ENCODE peak calls at places on chromosome 22, in five cellular contexts. S is suprapubic skin, V is stomach, J is transverse colon, A is endothelial cell of umbilical vein. N is an unnamed sample.

GRCh38 chr22:25038771-25039170 is 86.3 kb downstream of the KIAA1671 start:
- DNase-seq in V (no peak), A (no peak), S (no peak), J (no peak), N (no peak)

GRCh38 chr22:48432721-48433518 is 1394.8 kb downstream of the BRD1 start:
- DNase-seq in J (no peak), A (no peak), V (no peak), S (peak; percentile 47), N (no peak)

GRCh38 chr22:44224166-44224565 is 43.4 kb downstream of the PARVG start:
- DNase-seq in J (no peak), S (no peak), A (no peak), V (no peak), N (peak; percentile 76)

GRCh38 chr22:46612904-46613605 is 7.1 kb upstream of the GRAMD4 start:
- DNase-seq in A (peak; percentile 15), V (no peak), S (no peak), J (peak; percentile 69), N (no peak)

GRCh38 chr22:36208934-36209333 is 7.3 kb upstream of the APOL4 start:
- DNase-seq in S (no peak), V (no peak), A (no peak), J (no peak), N (no peak)

GRCh38 chr22:44542561-44543222 is 44.7 kb upstream of the RTL6 start:
- DNase-seq in V (no peak), S (peak; percentile 39), J (no peak), A (no peak), N (no peak)

GRCh38 chr22:49300951-49301397 is 526.7 kb downstream of the BRD1 start:
- DNase-seq in S (peak; percentile 34), A (no peak), V (peak; percentile 14), J (no peak), N (peak; percentile 82)

GRCh38 chr22:36294801-36295200 is 41.9 kb downstream of the APOL1 start:
- DNase-seq in J (no peak), A (no peak), V (no peak), S (no peak), N (no peak)

GRCh38 chr22:23058063-23058462 is 12.3 kb upstream of the GNAZ start:
- DNase-seq in V (peak; percentile 7), A (no peak), J (no peak), S (no peak), N (no peak)

GRCh38 chr22:27697888-27698287 is 103.7 kb downstream of the MN1 start:
- DNase-seq in S (no peak), J (no peak), V (peak; percentile 29), A (no peak), N (no peak)

GRCh38 chr22:36423461-36424404 is 36.0 kb upstream of the MYH9 start:
- DNase-seq in S (no peak), J (no peak), V (no peak), A (no peak), N (no peak)

GRCh38 chr22:36411589-36412258 is 24.0 kb upstream of the MYH9 start:
- DNase-seq in S (no peak), A (no peak), V (no peak), J (peak; percentile 70), N (no peak)

GRCh38 chr22:50528682-50529415 is 963 bp downstream of the TYMP start:
- DNase-seq in S (no peak), A (no peak), V (no peak), J (peak; percentile 26), N (no peak)

GRCh38 chr22:31969789-31970489 is 25.6 kb downstream of the YWHAH start:
- DNase-seq in S (no peak), A (peak; percentile 54), J (peak; percentile 80), V (peak; percentile 80), N (no peak)

GRCh38 chr22:25742918-25743708 is 1.1 kb downstream of the MYO18B start:
- DNase-seq in J (no peak), S (no peak), V (no peak), A (no peak), N (no peak)

GRCh38 chr22:24728790-24729637 is 45.5 kb downstream of the PIWIL3 start:
- DNase-seq in J (no peak), S (no peak), V (no peak), A (peak; percentile 80), N (no peak)

GRCh38 chr22:21646608-21647590 is 4.8 kb downstream of the SDF2L1 start:
- DNase-seq in V (peak; percentile 83), J (peak; percentile 86), A (peak; percentile 76), S (no peak), N (no peak)

GRCh38 chr22:46028069-46028991 is 51.4 kb upstream of the WNT7B start:
- DNase-seq in S (peak; percentile 69), A (no peak), V (no peak), J (no peak), N (no peak)

GRCh38 chr22:27647540-27647939 is 154.0 kb downstream of the MN1 start:
- DNase-seq in J (no peak), S (no peak), A (no peak), V (peak; percentile 36), N (no peak)

GRCh38 chr22:50526849-50527801 is 1.7 kb upstream of the SCO2 start:
- DNase-seq in V (peak; percentile 72), A (no peak), S (no peak), J (peak; percentile 74), N (no peak)

GRCh38 chr22:25358421-25359170 is 139.2 kb downstream of the CRYBB2 start:
- DNase-seq in A (no peak), V (no peak), J (no peak), S (peak; percentile 59), N (no peak)

GRCh38 chr22:47966316-47966715 is 1203.9 kb downstream of the TBC1D22A start:
- DNase-seq in A (no peak), V (no peak), S (no peak), J (no peak), N (no peak)

GRCh38 chr22:50507421-50507990 is at the start of gene LMF2:
- DNase-seq in J (peak; percentile 95), S (peak; percentile 93), A (peak; percentile 76), V (peak; percentile 94), N (no peak)

GRCh38 chr22:27097933-27098332 is 440.5 kb downstream of the MIAT start:
- DNase-seq in A (no peak), S (no peak), J (no peak), V (no peak), N (no peak)

GRCh38 chr22:35589071-35589735 is 27.9 kb downstream of the MB start:
- DNase-seq in S (no peak), V (no peak), J (peak; percentile 22), A (no peak), N (no peak)

GRCh38 chr22:34993548-34993947 is 72.4 kb upstream of the ISX start:
- DNase-seq in J (no peak), A (no peak), V (no peak), S (no peak), N (no peak)

GRCh38 chr22:23181763-23182288 is 1.5 kb downstream of the BCR start:
- DNase-seq in J (no peak), S (no peak), V (no peak), A (peak; percentile 10), N (no peak)

GRCh38 chr22:26479792-26480610 is 3.6 kb downstream of the HPS4 start:
- DNase-seq in S (no peak), A (no peak), V (no peak), J (no peak), N (no peak)

GRCh38 chr22:37187552-37187890 is 526 bp downstream of the C1QTNF6 start:
- DNase-seq in V (peak; percentile 38), S (no peak), A (peak; percentile 79), J (peak; percentile 55), N (no peak)

GRCh38 chr22:37457093-37457893 is 28.9 kb downstream of the MFNG start:
- DNase-seq in J (peak; percentile 84), A (peak; percentile 60), S (peak; percentile 75), V (peak; percentile 89), N (no peak)

GRCh38 chr22:49322861-49323622 is 504.6 kb downstream of the BRD1 start:
- DNase-seq in A (no peak), J (no peak), V (peak; percentile 13), S (no peak), N (peak; percentile 70)

GRCh38 chr22:43066134-43066533 is 23.1 kb downstream of the TTLL1 start:
- DNase-seq in V (no peak), J (no peak), S (no peak), A (no peak), N (no peak)

GRCh38 chr22:27372969-27373670 is 428.4 kb downstream of the MN1 start:
- DNase-seq in A (peak; percentile 38), V (peak; percentile 65), J (peak; percentile 88), S (no peak), N (peak; percentile 25)

GRCh38 chr22:35397095-35397904 is 2.6 kb upstream of the MCM5 start:
- DNase-seq in A (peak; percentile 45), J (no peak), S (no peak), V (no peak), N (no peak)

GRCh38 chr22:19442166-19442565 is 5.3 kb downstream of the C22orf39 start:
- DNase-seq in V (no peak), S (no peak), J (no peak), A (no peak), N (no peak)
- TF ChIP-seq POLR2AphosphoS5 in V (no peak), S (no peak), J (no peak), A (no peak), N (no peak)

GRCh38 chr22:29603358-29604191 is at the start of gene NF2:
- DNase-seq in A (peak; percentile 100), S (peak; percentile 99), J (peak; percentile 99), V (peak; percentile 99), N (peak; percentile 99)
- TF ChIP-seq POLR2AphosphoS5 in A (peak; percentile 90), S (peak; percentile 10), J (peak; percentile 82), V (peak; percentile 49), N (peak; percentile 63)

GRCh38 chr22:41596776-41597634 is 7.4 kb upstream of the PMM1 start:
- DNase-seq in J (peak; percentile 70), S (no peak), V (peak; percentile 82), A (peak; percentile 48), N (no peak)
- TF ChIP-seq POLR2AphosphoS5 in J (peak; percentile 12), S (no peak), V (no peak), A (no peak), N (peak; percentile 17)

DNA sequence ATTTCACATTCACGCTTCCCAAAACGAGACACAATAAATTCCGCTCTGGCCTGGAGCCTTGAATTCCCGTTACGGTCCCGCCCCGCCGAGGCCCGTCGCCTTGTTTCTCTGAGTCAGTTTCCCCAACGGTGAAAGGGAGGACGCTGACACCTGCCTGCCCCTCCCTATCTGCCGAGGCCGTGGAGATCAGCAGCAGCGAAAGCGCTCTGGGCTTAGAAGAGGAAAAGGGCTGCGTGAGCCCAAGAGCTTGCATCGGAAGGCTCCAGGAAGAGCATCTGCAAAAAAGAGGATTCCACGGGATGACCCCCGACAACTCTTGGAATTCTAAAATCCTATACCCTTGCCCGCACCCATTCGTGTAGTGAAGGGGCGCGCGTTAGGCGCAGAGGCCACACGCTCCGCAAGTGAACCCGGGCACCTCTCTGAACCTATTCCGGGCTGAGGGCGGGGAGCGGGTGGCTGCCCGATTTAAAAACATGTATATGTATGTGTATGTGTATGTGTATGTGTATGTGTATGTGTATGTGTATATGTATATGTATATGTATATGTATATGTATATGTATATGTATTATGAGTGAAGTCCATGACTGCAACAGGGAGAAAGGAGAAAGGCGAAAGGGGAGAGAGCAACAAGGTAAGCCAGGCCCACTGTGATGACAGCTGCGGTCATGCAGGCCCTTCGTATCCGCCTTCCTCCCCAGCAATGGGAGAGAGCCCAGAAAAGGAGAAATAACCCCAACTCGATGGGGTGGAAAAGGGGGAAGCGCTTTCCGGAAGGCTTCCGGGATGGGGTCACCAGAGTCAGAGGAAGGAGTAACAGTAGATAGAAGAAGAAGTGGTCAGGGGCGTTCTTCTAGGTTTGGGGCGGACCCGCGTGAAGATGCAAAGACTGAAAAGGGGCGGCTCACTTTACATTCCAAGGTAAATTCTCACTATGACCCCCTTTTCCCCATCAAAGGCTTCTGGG is 947 bp upstream of the MRTFA start:
- DNase-seq in V (peak; percentile 63), J (peak; percentile 70), S (peak; percentile 73), A (no peak), N (no peak)
- TF ChIP-seq POLR2AphosphoS5 in V (no peak), J (no peak), S (no peak), A (no peak), N (no peak)

GRCh38 chr22:19357270-19358105 is 66.0 kb upstream of the CLTCL1 start:
- DNase-seq in A (no peak), V (no peak), J (no peak), S (no peak), N (no peak)
- TF ChIP-seq POLR2AphosphoS5 in A (no peak), V (no peak), J (no peak), S (no peak), N (no peak)

N was measured in vagina.